ENCODE peak calls at places on chromosomes 13 and 19, in six cellular contexts. W is IMR-90, L is neuronal stem cell, R is mesenchymal stem cell, D is H1, K is H9. N is an unnamed sample. For H3K79me1, the result is how much of the 10 kb centered on the place peaks cover.

GRCh38 chr13:52137489-52137888 is 8.6 kb upstream of the NEK5 start:
- DNase-seq in W (no peak), K (no peak), R (no peak), D (no peak), L (no peak), N (no peak)

GRCh38 chr13:26759907-26760834 is at the start of gene GPR12:
- DNase-seq in K (no peak), L (no peak), R (no peak), D (no peak), W (no peak), N (peak)

GRCh38 chr13:40445557-40445990 is 220.9 kb downstream of the FOXO1 start:
- DNase-seq in W (no peak), D (no peak), R (no peak), L (no peak), K (peak), N (peak)

GRCh38 chr13:94548382-94549240 is 47.3 kb downstream of the TGDS start:
- DNase-seq in R (peak), W (peak), K (peak), D (peak), L (no peak), N (no peak)

GRCh38 chr13:106143392-106143791 is 392.1 kb downstream of the EFNB2 start:
- DNase-seq in R (no peak), L (no peak), W (peak), K (no peak), D (no peak), N (no peak)

GRCh38 chr13:46668302-46668720 is 115.3 kb downstream of the LRCH1 start:
- DNase-seq in L (no peak), W (peak), R (peak), D (no peak), K (no peak), N (no peak)

GRCh38 chr19:35248310-35249145 is at the start of gene LSR:
- DNase-seq in D (peak), K (peak), L (peak), W (no peak), R (no peak), N (peak)

GRCh38 chr13:99308481-99309087 is 1.4 kb upstream of the GPR183 start:
- DNase-seq in D (no peak), K (no peak), L (no peak), W (peak), R (peak), N (peak)

GRCh38 chr13:104461049-104461448 is 1394.8 kb upstream of the SLC10A2 start:
- DNase-seq in R (no peak), W (no peak), D (no peak), L (peak), K (no peak), N (no peak)

GRCh38 chr19:35044317-35045117 is 3.0 kb downstream of the HPN start:
- DNase-seq in R (peak), L (peak), D (no peak), W (peak), K (peak), N (peak)

GRCh38 chr13:95191821-95192220 is 109.4 kb downstream of the ABCC4 start:
- DNase-seq in R (peak), D (peak), K (peak), W (peak), L (peak), N (peak)

GRCh38 chr13:98977568-98978270 is at the start of gene DOCK9:
- DNase-seq in K (peak), R (peak), W (peak), L (peak), D (no peak), N (peak)

GRCh38 chr13:92461402-92461801 is 765.2 kb upstream of the GPC6 start:
- DNase-seq in L (no peak), R (no peak), D (no peak), W (no peak), K (no peak), N (no peak)

GRCh38 chr19:32101206-32101605 is 244.2 kb upstream of the ZNF507 start:
- DNase-seq in K (no peak), D (no peak), R (no peak), L (no peak), W (no peak), N (no peak)

GRCh38 chr13:45811891-45812583 is 39.5 kb downstream of the SIAH3 start:
- DNase-seq in R (no peak), L (no peak), W (no peak), K (no peak), D (no peak), N (no peak)

GRCh38 chr19:339262-339887 is 5.2 kb downstream of the MIER2 start:
- DNase-seq in L (no peak), K (no peak), W (peak), D (no peak), R (no peak), N (no peak)
- H3K79me1 ChIP-seq in L (under half), K (under half), W (half or more), D (under half), R (under half), N (under half)

GRCh38 chr13:33290421-33290965 is 4.9 kb upstream of the STARD13 start:
- DNase-seq in W (no peak), R (no peak), K (no peak), D (no peak), L (no peak), N (peak)
- H3K23ac ChIP-seq in W (peak), R (no peak), K (no peak), D (no peak), L (no peak), N (no peak)

GRCh38 chr19:41172297-41173164 is 20.5 kb upstream of the CYP2S1 start:
- DNase-seq in L (no peak), D (no peak), K (no peak), W (no peak), R (no peak), N (no peak)
- H2AK5ac ChIP-seq in L (no peak), D (peak), K (no peak), W (no peak), R (no peak), N (peak)

DNA sequence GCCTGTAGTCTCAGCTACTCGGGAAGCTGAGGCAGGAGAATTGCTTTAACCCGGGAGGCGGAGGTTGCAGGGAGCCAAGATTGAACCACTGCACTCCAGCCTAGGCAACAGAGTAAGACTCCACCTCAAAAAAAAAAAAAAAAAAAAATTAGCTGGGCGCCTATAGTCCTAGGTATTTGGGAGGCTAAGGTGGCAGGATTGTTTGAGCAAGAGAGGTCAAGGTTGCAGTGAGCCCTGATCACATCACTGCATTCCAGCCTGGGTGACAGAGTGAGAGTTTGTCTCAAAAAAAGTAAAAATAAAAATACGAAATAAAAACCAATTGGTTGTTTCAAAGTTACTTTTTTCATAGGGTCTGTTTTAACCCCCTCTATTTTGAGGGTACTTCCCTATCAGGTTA is 1.3 kb upstream of the LMNB2 start:
- DNase-seq in L (no peak), W (no peak), K (no peak), R (no peak), D (no peak), N (no peak)
- H3K79me1 ChIP-seq in L (under half), W (under half), K (under half), R (under half), D (under half), N (under half)

DNA sequence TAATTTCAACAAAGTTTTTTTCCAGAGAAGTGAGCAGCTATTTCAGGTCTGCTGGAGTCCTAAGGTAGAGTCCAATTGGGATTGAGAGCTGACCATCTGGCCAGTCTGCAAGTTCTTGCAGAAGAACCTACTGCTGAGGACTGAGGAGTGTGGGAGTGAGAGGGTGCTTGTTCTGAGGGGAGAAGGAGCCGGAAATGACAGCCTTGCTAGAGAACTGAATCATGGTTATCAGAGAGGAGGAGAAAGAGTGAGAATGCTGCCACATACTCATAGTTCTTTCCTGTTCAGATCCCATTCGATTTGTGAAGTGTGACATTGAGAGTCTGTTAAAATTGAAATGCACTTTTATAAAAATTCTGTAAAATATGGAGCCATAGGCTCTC is 350.0 kb downstream of the KCNRG start:
- DNase-seq in W (no peak), R (no peak), L (no peak), D (no peak), K (no peak), N (no peak)
- H3K23ac ChIP-seq in W (no peak), R (no peak), L (no peak), D (no peak), K (no peak), N (no peak)

GRCh38 chr19:41363753-41364545 is at the start of gene B9D2:
- DNase-seq in R (peak), L (peak), K (peak), D (peak), W (peak), N (peak)

GRCh38 chr19:41366089-41366488 is 2.1 kb upstream of the B9D2 start:
- DNase-seq in L (no peak), R (no peak), W (no peak), D (no peak), K (no peak), N (no peak)

GRCh38 chr19:41364546-41365391 is 820 bp upstream of the B9D2 start:
- DNase-seq in D (no peak), R (no peak), K (no peak), W (peak), L (no peak), N (peak)

GRCh38 chr19:41362143-41362847 is 1.7 kb downstream of the B9D2 start:
- DNase-seq in R (peak), L (no peak), D (no peak), W (no peak), K (no peak), N (peak)

DNA sequence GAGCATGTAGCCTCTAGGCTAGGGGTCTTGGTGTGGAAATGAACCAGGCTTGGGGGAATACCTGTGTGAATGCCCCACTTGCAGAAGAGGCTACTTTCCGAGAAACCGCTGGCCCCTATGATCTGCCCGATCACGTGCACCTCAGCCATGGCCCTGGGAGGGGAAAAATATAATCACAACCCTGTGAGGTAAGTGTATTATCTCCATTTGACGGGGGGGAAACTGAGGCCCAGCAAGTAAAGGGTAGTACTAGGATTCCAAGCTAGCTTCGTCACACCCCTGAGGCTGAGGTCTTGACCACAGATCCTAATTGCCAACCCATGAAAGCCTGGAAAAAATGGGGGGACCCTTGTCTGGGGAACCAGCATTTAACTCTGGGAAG is 587 bp downstream of the B9D2 start:
- DNase-seq in K (no peak), D (no peak), L (no peak), W (no peak), R (no peak), N (no peak)
- H2AK5ac ChIP-seq in K (no peak), D (no peak), L (peak), W (peak), R (no peak), N (peak)

GRCh38 chr19:5966941-5967340 is 11.0 kb downstream of the RANBP3 start:
- DNase-seq in W (no peak), R (no peak), D (no peak), L (no peak), K (no peak), N (no peak)

GRCh38 chr19:5964816-5965565 is 12.9 kb downstream of the RANBP3 start:
- DNase-seq in W (no peak), K (no peak), L (no peak), D (no peak), R (no peak), N (no peak)

GRCh38 chr19:5961969-5962945 is 15.7 kb downstream of the RANBP3 start:
- DNase-seq in K (no peak), L (no peak), D (no peak), R (peak), W (peak), N (peak)

GRCh38 chr19:5966215-5966614 is 11.7 kb downstream of the RANBP3 start:
- DNase-seq in K (no peak), R (peak), W (peak), L (no peak), D (no peak), N (peak)

GRCh38 chr19:5963855-5964254 is 14.1 kb downstream of the RANBP3 start:
- DNase-seq in D (no peak), W (no peak), K (no peak), L (no peak), R (no peak), N (no peak)
- H3K79me1 ChIP-seq in D (half or more), W (half or more), K (under half), L (under half), R (under half), N (under half)

GRCh38 chr19:5621945-5622464 is 571 bp downstream of the SAFB2 start:
- DNase-seq in W (no peak), K (no peak), L (no peak), D (no peak), R (no peak), N (no peak)

GRCh38 chr19:5624741-5625140 is 1.9 kb downstream of the SAFB start:
- DNase-seq in K (no peak), D (no peak), R (no peak), L (no peak), W (no peak), N (no peak)

GRCh38 chr19:5622465-5623396 is at the start of the genes SAFB and SAFB2:
- DNase-seq in K (peak), D (peak), R (peak), W (peak), L (peak), N (peak)

GRCh38 chr19:5624154-5624663 is 1.3 kb downstream of the SAFB start:
- DNase-seq in R (peak), L (no peak), D (no peak), W (peak), K (no peak), N (no peak)

GRCh38 chr19:5623397-5624153 is 692 bp downstream of the SAFB start:
- DNase-seq in W (no peak), R (peak), D (no peak), L (no peak), K (no peak), N (no peak)
- H3K23ac ChIP-seq in W (peak), R (no peak), D (no peak), L (peak), K (no peak), N (peak)

GRCh38 chr19:8209965-8210659 is 942 bp downstream of the CERS4 start:
- DNase-seq in D (no peak), K (no peak), L (no peak), R (no peak), W (no peak), N (no peak)

GRCh38 chr19:8209111-8209964 is at the start of gene CERS4:
- DNase-seq in W (peak), D (peak), R (peak), L (peak), K (peak), N (peak)

GRCh38 chr19:8206147-8207087 is 2.8 kb upstream of the CERS4 start:
- DNase-seq in W (no peak), L (no peak), R (no peak), K (peak), D (no peak), N (no peak)

GRCh38 chr19:8208710-8209110 is 460 bp upstream of the CERS4 start:
- DNase-seq in L (peak), D (no peak), K (no peak), W (no peak), R (no peak), N (no peak)

GRCh38 chr19:8208119-8208709 is 956 bp upstream of the CERS4 start:
- DNase-seq in D (no peak), R (no peak), W (no peak), L (no peak), K (peak), N (no peak)
- H2AK5ac ChIP-seq in D (no peak), R (no peak), W (no peak), L (peak), K (no peak), N (peak)

GRCh38 chr19:46812898-46813569 is 24.6 kb upstream of the SLC1A5 start:
- DNase-seq in W (no peak), L (no peak), R (no peak), D (no peak), K (no peak), N (no peak)
- H3K79me1 ChIP-seq in W (under half), L (under half), R (under half), D (under half), K (under half), N (under half)

N was measured in trophoblast cell.